ENCODE peak calls at places on chromosomes 13 and 19, in five cellular contexts. C, D, L, J and G are unnamed samples.

GRCh38 chr19:47005873-47006272 is 13.8 kb upstream of the NPAS1 start:
- DNase-seq in C (no peak), D (no peak), L (no peak), J (no peak), G (no peak)

GRCh38 chr19:35449347-35450043 is 1.4 kb downstream of the FFAR2 start:
- DNase-seq in C (no peak), D (no peak), L (no peak), J (no peak), G (no peak)

GRCh38 chr13:112450567-112451240 is 74.5 kb downstream of the SPACA7 start:
- DNase-seq in C (peak; percentile 58), D (no peak), L (peak; percentile 11), J (no peak), G (peak; percentile 72)

GRCh38 chr13:52070929-52071523 is 46.5 kb downstream of the UTP14C start:
- DNase-seq in C (no peak), D (no peak), L (no peak), J (no peak), G (no peak)

GRCh38 chr13:38180100-38180499 is 169.6 kb upstream of the UFM1 start:
- DNase-seq in C (no peak), D (no peak), L (no peak), J (no peak), G (no peak)

GRCh38 chr13:24899601-24900000 is 135.6 kb downstream of the RNF17 start:
- DNase-seq in C (no peak), D (no peak), L (no peak), J (no peak), G (peak; percentile 57)

GRCh38 chr19:35220315-35220921 is 8.1 kb downstream of the FAM187B start:
- DNase-seq in C (peak; percentile 4), D (no peak), L (no peak), J (no peak), G (peak; percentile 74)

GRCh38 chr13:79724348-79725103 is 243.6 kb downstream of the NDFIP2 start:
- DNase-seq in C (no peak), D (no peak), L (no peak), J (no peak), G (no peak)

GRCh38 chr19:40461669-40462221 is 3.8 kb downstream of the BLVRB start:
- DNase-seq in C (no peak), D (no peak), L (peak; percentile 50), J (no peak), G (no peak)

DNA sequence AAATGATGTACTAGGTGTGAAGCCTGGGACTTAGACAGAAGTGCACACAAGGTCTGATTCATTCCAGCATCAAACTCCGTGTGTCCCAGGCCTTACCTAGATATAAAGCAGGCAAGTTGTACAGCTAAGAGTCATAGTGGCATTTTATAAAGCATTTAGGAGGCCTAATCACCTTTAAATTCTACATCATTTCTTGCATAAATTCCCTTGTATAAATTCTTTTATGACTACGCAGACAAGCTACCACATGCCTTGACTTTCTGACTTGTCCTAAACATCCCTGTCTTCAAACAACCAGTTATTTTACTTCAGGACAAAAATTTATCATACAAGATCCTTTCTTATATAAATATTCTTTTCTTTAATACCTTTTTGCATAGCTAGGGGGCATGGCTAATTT is 22.5 kb downstream of the TMEM255B start:
- DNase-seq in C (no peak), D (no peak), L (no peak), J (no peak), G (no peak)
- H3K27ac ChIP-seq in C (no peak overlapping the region), D (no peak overlapping the region), L (no peak overlapping the region), J (no peak overlapping the region), G (no peak overlapping the region)

GRCh38 chr19:30083125-30083681 is 141.2 kb downstream of the URI1 start:
- DNase-seq in C (no peak), D (no peak), L (no peak), J (no peak), G (no peak)

GRCh38 chr19:30082168-30082567 is 140.1 kb downstream of the URI1 start:
- DNase-seq in C (no peak), D (no peak), L (no peak), J (no peak), G (no peak)

GRCh38 chr19:30084390-30084819 is 142.4 kb downstream of the URI1 start:
- DNase-seq in C (no peak), D (no peak), L (no peak), J (no peak), G (no peak)

GRCh38 chr19:30082611-30083010 is 140.6 kb downstream of the URI1 start:
- DNase-seq in C (no peak), D (no peak), L (no peak), J (no peak), G (no peak)

DNA sequence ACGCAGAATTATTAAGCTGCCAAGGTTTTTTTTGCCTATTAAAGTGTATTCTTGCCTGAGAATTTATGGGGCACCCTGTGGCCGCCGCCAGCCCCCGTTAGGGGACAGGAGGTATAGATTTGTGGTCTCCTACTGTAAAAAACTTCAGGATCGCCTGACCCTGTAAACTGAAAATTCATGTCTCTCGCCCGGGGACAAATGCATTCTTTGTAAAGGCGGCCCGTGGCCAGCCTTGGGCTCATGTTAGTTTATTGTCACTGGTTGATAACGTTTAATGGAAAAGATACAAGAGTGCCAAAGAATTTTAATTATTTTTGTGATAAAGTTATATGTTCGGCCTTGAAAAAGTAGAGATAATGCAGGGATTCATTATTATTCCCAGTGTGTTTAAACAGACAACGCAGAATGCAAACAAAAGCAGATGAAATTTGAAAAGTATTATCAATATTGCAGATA is 141.7 kb downstream of the URI1 start:
- DNase-seq in C (no peak), D (no peak), L (no peak), J (no peak), G (no peak)
- H3K27ac ChIP-seq in C (no peak overlapping the region), D (no peak overlapping the region), L (no peak overlapping the region), J (no peak overlapping the region), G (no peak overlapping the region)

DNA sequence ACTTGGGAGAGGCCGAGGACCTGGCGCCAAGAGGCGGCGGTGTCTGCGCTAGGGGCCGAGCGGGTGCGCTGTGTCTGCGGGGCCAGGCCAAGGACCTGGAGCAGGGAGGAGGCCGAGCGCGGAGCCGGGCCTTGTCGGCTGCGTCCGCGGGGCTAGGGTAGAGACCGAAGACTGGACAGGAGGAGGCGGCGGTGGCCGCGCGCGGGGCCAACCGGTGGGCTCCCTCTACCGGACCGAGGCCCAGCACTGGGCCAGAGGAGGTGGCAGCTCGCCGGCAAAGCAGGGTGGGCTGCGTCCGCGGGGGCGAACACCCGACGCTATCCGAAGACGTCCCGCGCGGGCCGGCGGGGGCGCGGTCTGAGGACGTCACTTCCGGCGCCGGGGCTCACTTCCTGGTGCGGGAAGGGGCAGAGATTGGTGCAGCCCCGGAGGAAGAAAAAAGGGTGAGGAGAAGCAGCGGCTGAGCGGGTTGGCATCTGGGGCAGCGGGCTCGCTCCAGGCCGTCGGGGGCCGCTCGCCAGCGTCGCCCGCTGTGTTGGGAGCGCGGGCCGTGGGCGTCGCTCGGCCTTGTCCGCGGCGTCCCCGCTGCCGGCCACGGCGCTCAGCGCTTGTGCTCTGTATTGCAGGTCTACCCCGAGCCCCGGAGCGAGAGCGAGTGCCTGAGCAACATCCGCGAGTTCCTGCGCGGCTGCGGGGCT is 38.3 kb downstream of the ARHGEF7 start:
- DNase-seq in C (peak; percentile 95), D (peak; percentile 64), L (peak; percentile 89), J (peak; percentile 94), G (peak; percentile 98)
- H3K27ac ChIP-seq in C (peak overlapping the region; percentile 99), D (peak overlapping the region; percentile 99), L (peak overlapping the region; percentile 98), J (peak overlapping the region; percentile 75), G (peak overlapping the region; percentile 94)

DNA sequence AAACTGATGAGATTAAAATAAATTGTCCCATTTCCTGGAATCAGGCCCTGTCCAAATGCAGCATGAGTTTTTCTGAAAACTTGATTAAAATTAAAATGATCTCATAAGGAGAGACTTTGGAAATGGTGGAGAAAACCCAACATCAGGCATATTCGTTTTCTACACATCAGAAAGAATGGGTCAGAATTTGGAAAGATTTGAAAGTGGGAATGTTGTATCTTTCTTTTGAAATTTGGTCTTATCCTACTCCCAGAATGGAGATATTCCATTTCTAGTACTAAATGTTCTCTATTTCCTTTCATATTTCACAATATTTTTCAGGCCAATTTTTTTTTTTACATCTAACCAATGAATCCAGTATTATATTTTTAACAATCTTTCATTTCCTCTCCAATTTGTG is 223.9 kb upstream of the RXFP2 start:
- DNase-seq in C (no peak), D (no peak), L (no peak), J (no peak), G (no peak)
- H3K27ac ChIP-seq in C (peak overlapping the region; percentile 1), D (peak overlapping the region; percentile 39), L (peak overlapping the region; percentile 27), J (no peak overlapping the region), G (no peak overlapping the region)